ENCODE peak calls at places on chromosome 6, in eight cellular contexts. One of them, this sample, is unnamed.
A peak's percentile ranks its signal among the peaks of the same experiment; 100 is the strongest.

GRCh38 chr6:78465042-78465634 is 402.2 kb upstream of the IRAK1BP1 start:
- DNase-seq in A549: no peak
- DNase-seq in spleen: no peak
- DNase-seq in uterus: no peak
- DNase-seq in body of pancreas: no peak
- DNase-seq in IMR-90: no peak
- DNase-seq in breast epithelium: no peak
- DNase-seq in transverse colon: no peak
- DNase-seq in this sample: no peak

GRCh38 chr6:99348823-99349619 is 453 bp downstream of the FAXC start:
- DNase-seq in uterus: peak; percentile 18
- DNase-seq in body of pancreas: no peak
- DNase-seq in A549: no peak
- DNase-seq in IMR-90: peak; percentile 3
- DNase-seq in transverse colon: no peak
- DNase-seq in breast epithelium: no peak
- DNase-seq in spleen: no peak
- DNase-seq in this sample: no peak

GRCh38 chr6:56642366-56643261 is at the start of gene DST:
- DNase-seq in spleen: no peak
- DNase-seq in body of pancreas: no peak
- DNase-seq in uterus: no peak
- DNase-seq in transverse colon: no peak
- DNase-seq in IMR-90: peak; percentile 95
- DNase-seq in breast epithelium: no peak
- DNase-seq in A549: peak; percentile 26
- DNase-seq in this sample: no peak

GRCh38 chr6:41408982-41409381 is 73.6 kb downstream of the NCR2 start:
- DNase-seq in transverse colon: no peak
- DNase-seq in IMR-90: no peak
- DNase-seq in body of pancreas: no peak
- DNase-seq in uterus: no peak
- DNase-seq in A549: no peak
- DNase-seq in spleen: no peak
- DNase-seq in breast epithelium: no peak
- DNase-seq in this sample: no peak

GRCh38 chr6:46935687-46936086 is 13.9 kb upstream of the ADGRF5 start:
- DNase-seq in breast epithelium: no peak
- DNase-seq in IMR-90: no peak
- DNase-seq in A549: no peak
- DNase-seq in body of pancreas: no peak
- DNase-seq in spleen: no peak
- DNase-seq in transverse colon: no peak
- DNase-seq in uterus: no peak
- DNase-seq in this sample: no peak

GRCh38 chr6:116557863-116558262 is 4.3 kb downstream of the CALHM4 start:
- DNase-seq in spleen: no peak
- DNase-seq in A549: peak; percentile 43
- DNase-seq in breast epithelium: no peak
- DNase-seq in IMR-90: peak; percentile 98
- DNase-seq in uterus: no peak
- DNase-seq in transverse colon: no peak
- DNase-seq in body of pancreas: peak; percentile 14
- DNase-seq in this sample: no peak

GRCh38 chr6:158715330-158716311 is 65.8 kb downstream of the SYTL3 start:
- DNase-seq in A549: no peak
- DNase-seq in breast epithelium: no peak
- DNase-seq in IMR-90: no peak
- DNase-seq in body of pancreas: no peak
- DNase-seq in spleen: no peak
- DNase-seq in transverse colon: peak; percentile 64
- DNase-seq in uterus: no peak
- DNase-seq in this sample: no peak

GRCh38 chr6:42105714-42106662 is 36.4 kb downstream of the C6orf132 start:
- DNase-seq in transverse colon: no peak
- DNase-seq in IMR-90: no peak
- DNase-seq in body of pancreas: no peak
- DNase-seq in spleen: no peak
- DNase-seq in breast epithelium: no peak
- DNase-seq in A549: no peak
- DNase-seq in uterus: no peak
- DNase-seq in this sample: no peak

GRCh38 chr6:139979021-139979721 is 604.7 kb upstream of the CITED2 start:
- DNase-seq in IMR-90: no peak
- DNase-seq in breast epithelium: no peak
- DNase-seq in uterus: no peak
- DNase-seq in transverse colon: no peak
- DNase-seq in body of pancreas: no peak
- DNase-seq in A549: no peak
- DNase-seq in spleen: no peak
- DNase-seq in this sample: no peak

GRCh38 chr6:40877362-40877761 is 161.7 kb downstream of the UNC5CL start:
- DNase-seq in spleen: no peak
- DNase-seq in IMR-90: no peak
- DNase-seq in transverse colon: no peak
- DNase-seq in body of pancreas: no peak
- DNase-seq in breast epithelium: no peak
- DNase-seq in uterus: no peak
- DNase-seq in A549: no peak
- DNase-seq in this sample: no peak

GRCh38 chr6:170286934-170287265 is 4.0 kb downstream of the DLL1 start:
- DNase-seq in body of pancreas: no peak
- DNase-seq in spleen: no peak
- DNase-seq in breast epithelium: no peak
- DNase-seq in uterus: no peak
- DNase-seq in IMR-90: no peak
- DNase-seq in A549: no peak
- DNase-seq in transverse colon: no peak
- DNase-seq in this sample: peak; percentile 52

GRCh38 chr6:110329729-110330436 is 28.3 kb downstream of the METTL24 start:
- DNase-seq in breast epithelium: no peak
- DNase-seq in transverse colon: peak; percentile 19
- DNase-seq in body of pancreas: peak; percentile 5
- DNase-seq in IMR-90: peak; percentile 31
- DNase-seq in uterus: no peak
- DNase-seq in spleen: no peak
- DNase-seq in A549: no peak
- DNase-seq in this sample: peak; percentile 54

GRCh38 chr6:110331816-110332215 is 26.3 kb downstream of the METTL24 start:
- DNase-seq in spleen: no peak
- DNase-seq in transverse colon: peak; percentile 13
- DNase-seq in uterus: peak; percentile 48
- DNase-seq in body of pancreas: no peak
- DNase-seq in breast epithelium: no peak
- DNase-seq in IMR-90: peak; percentile 2
- DNase-seq in A549: no peak
- DNase-seq in this sample: no peak

GRCh38 chr6:110331383-110331782 is 26.8 kb downstream of the METTL24 start:
- DNase-seq in body of pancreas: no peak
- DNase-seq in transverse colon: no peak
- DNase-seq in A549: no peak
- DNase-seq in uterus: no peak
- DNase-seq in IMR-90: no peak
- DNase-seq in breast epithelium: no peak
- DNase-seq in spleen: no peak
- DNase-seq in this sample: no peak

GRCh38 chr6:110328231-110328630 is 29.9 kb downstream of the METTL24 start:
- DNase-seq in transverse colon: no peak
- DNase-seq in body of pancreas: no peak
- DNase-seq in uterus: no peak
- DNase-seq in spleen: no peak
- DNase-seq in A549: no peak
- DNase-seq in IMR-90: peak; percentile 63
- DNase-seq in breast epithelium: no peak
- DNase-seq in this sample: no peak

GRCh38 chr6:110329348-110329728 is 28.8 kb downstream of the METTL24 start:
- DNase-seq in body of pancreas: no peak
- DNase-seq in IMR-90: peak; percentile 1
- DNase-seq in breast epithelium: no peak
- DNase-seq in spleen: no peak
- DNase-seq in transverse colon: no peak
- DNase-seq in A549: no peak
- DNase-seq in uterus: peak; percentile 42
- DNase-seq in this sample: peak; percentile 52
- H3K27ac ChIP-seq in body of pancreas: peak overlapping the region; percentile 81
- H3K27ac ChIP-seq in IMR-90: peak overlapping the region; percentile 81
- H3K27ac ChIP-seq in breast epithelium: peak overlapping the region; percentile 68
- H3K27ac ChIP-seq in spleen: no peak overlapping the region
- H3K27ac ChIP-seq in transverse colon: peak overlapping the region; percentile 81
- H3K27ac ChIP-seq in A549: no peak overlapping the region
- H3K27ac ChIP-seq in uterus: peak overlapping the region; percentile 83
- H3K27ac ChIP-seq in this sample: peak overlapping the region; percentile 80

GRCh38 chr6:32109114-32109764 is at the start of gene TNXB:
- DNase-seq in spleen: no peak
- DNase-seq in body of pancreas: no peak
- DNase-seq in A549: no peak
- DNase-seq in transverse colon: peak; percentile 35
- DNase-seq in breast epithelium: no peak
- DNase-seq in uterus: peak; percentile 74
- DNase-seq in IMR-90: no peak
- DNase-seq in this sample: peak; percentile 50
- TF ChIP-seq POLR2A in spleen: peak; percentile 17
- TF ChIP-seq POLR2A in body of pancreas: no peak
- TF ChIP-seq POLR2A in A549: no peak
- TF ChIP-seq POLR2A in transverse colon: peak; percentile 50
- TF ChIP-seq POLR2A in breast epithelium: no peak
- TF ChIP-seq POLR2A in uterus: peak; percentile 31
- TF ChIP-seq POLR2A in IMR-90: no peak
- TF ChIP-seq POLR2A in this sample: no peak

GRCh38 chr6:143743256-143744166 is 65.7 kb downstream of the PHACTR2 start:
- DNase-seq in uterus: no peak
- DNase-seq in spleen: no peak
- DNase-seq in breast epithelium: no peak
- DNase-seq in IMR-90: peak; percentile 45
- DNase-seq in body of pancreas: no peak
- DNase-seq in A549: no peak
- DNase-seq in transverse colon: peak; percentile 42
- DNase-seq in this sample: no peak

GRCh38 chr6:143747347-143747842 is 69.6 kb downstream of the PHACTR2 start:
- DNase-seq in breast epithelium: no peak
- DNase-seq in transverse colon: no peak
- DNase-seq in spleen: no peak
- DNase-seq in IMR-90: no peak
- DNase-seq in body of pancreas: peak; percentile 23
- DNase-seq in uterus: no peak
- DNase-seq in A549: no peak
- DNase-seq in this sample: no peak

GRCh38 chr6:143745160-143746133 is 67.7 kb downstream of the PHACTR2 start:
- DNase-seq in A549: peak; percentile 17
- DNase-seq in IMR-90: peak; percentile 76
- DNase-seq in transverse colon: peak; percentile 62
- DNase-seq in spleen: no peak
- DNase-seq in breast epithelium: no peak
- DNase-seq in body of pancreas: peak; percentile 69
- DNase-seq in uterus: no peak
- DNase-seq in this sample: peak; percentile 46

GRCh38 chr6:143744593-143745151 is 66.9 kb downstream of the PHACTR2 start:
- DNase-seq in A549: peak; percentile 34
- DNase-seq in uterus: no peak
- DNase-seq in breast epithelium: no peak
- DNase-seq in transverse colon: peak; percentile 53
- DNase-seq in spleen: no peak
- DNase-seq in body of pancreas: peak; percentile 32
- DNase-seq in IMR-90: peak; percentile 18
- DNase-seq in this sample: no peak

DNA sequence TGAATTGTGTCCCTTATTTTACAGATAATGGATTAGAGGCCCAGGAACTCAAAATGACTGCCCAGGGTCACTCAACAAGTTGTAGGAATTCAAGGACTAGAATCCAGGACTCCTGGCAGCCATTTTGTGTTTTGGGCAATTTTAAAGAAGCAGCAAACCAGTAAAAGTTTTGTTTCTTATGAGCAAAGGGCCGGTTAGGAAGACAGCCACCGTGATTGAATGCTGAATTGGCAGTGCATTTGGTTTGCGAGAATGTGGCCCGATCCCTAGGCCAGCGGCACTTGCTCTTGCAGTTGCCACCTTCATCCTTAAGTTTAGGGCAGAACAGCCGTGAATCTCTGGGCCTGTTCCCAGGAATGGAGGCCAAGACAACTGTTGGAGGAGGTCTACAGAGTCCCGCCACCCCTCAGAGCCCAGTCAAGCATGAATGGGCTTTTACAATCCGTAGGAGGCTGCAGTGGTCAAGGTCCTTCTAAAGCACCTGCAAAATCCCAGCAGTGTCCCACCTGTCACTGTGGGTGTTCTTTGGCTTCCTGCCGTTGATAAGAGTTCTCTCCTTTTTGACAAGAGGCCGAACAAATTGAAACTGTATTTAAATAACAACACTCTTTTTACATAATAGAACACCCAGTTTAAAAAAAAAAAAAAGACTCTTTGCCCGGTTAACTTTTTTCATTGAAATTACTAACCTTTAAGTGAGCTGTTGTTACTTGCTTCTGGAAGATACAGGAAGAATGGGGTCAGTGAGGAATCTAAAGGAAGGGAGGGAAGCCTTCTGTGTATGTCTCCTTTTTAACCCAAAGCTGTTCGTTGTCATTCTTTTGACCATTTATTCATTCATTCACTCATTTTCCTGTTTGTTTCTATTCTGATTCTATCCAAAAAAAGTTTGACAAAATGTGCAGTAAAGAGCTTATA is 68.7 kb downstream of the PHACTR2 start:
- DNase-seq in body of pancreas: peak; percentile 68
- DNase-seq in spleen: no peak
- DNase-seq in IMR-90: no peak
- DNase-seq in A549: no peak
- DNase-seq in transverse colon: no peak
- DNase-seq in uterus: no peak
- DNase-seq in breast epithelium: no peak
- DNase-seq in this sample: peak; percentile 43
- H3K4me3 ChIP-seq in body of pancreas: no peak overlapping the region
- H3K4me3 ChIP-seq in spleen: no peak overlapping the region
- H3K4me3 ChIP-seq in IMR-90: peak overlapping the region; percentile 12
- H3K4me3 ChIP-seq in A549: no peak overlapping the region
- H3K4me3 ChIP-seq in transverse colon: no peak overlapping the region
- H3K4me3 ChIP-seq in uterus: peak overlapping the region; percentile 5
- H3K4me3 ChIP-seq in breast epithelium: no peak overlapping the region
- H3K4me3 ChIP-seq in this sample: no peak overlapping the region

GRCh38 chr6:28977351-28978136 is 27.6 kb downstream of the ZNF311 start:
- DNase-seq in A549: no peak
- DNase-seq in body of pancreas: no peak
- DNase-seq in transverse colon: no peak
- DNase-seq in IMR-90: peak; percentile 50
- DNase-seq in breast epithelium: no peak
- DNase-seq in spleen: peak; percentile 81
- DNase-seq in uterus: no peak
- DNase-seq in this sample: no peak

GRCh38 chr6:28978959-28979561 is 26.1 kb downstream of the ZNF311 start:
- DNase-seq in breast epithelium: no peak
- DNase-seq in spleen: no peak
- DNase-seq in body of pancreas: no peak
- DNase-seq in uterus: no peak
- DNase-seq in IMR-90: no peak
- DNase-seq in A549: no peak
- DNase-seq in transverse colon: no peak
- DNase-seq in this sample: no peak

GRCh38 chr6:28979679-28980078 is 25.4 kb downstream of the ZNF311 start:
- DNase-seq in breast epithelium: no peak
- DNase-seq in uterus: no peak
- DNase-seq in transverse colon: no peak
- DNase-seq in body of pancreas: no peak
- DNase-seq in spleen: no peak
- DNase-seq in IMR-90: no peak
- DNase-seq in A549: no peak
- DNase-seq in this sample: no peak

GRCh38 chr6:28976677-28977076 is 28.4 kb downstream of the ZNF311 start:
- DNase-seq in A549: no peak
- DNase-seq in body of pancreas: no peak
- DNase-seq in transverse colon: no peak
- DNase-seq in IMR-90: no peak
- DNase-seq in breast epithelium: no peak
- DNase-seq in uterus: no peak
- DNase-seq in spleen: no peak
- DNase-seq in this sample: no peak

GRCh38 chr6:28978137-28978491 is 27.0 kb downstream of the ZNF311 start:
- DNase-seq in body of pancreas: no peak
- DNase-seq in A549: no peak
- DNase-seq in IMR-90: no peak
- DNase-seq in breast epithelium: no peak
- DNase-seq in spleen: no peak
- DNase-seq in uterus: no peak
- DNase-seq in transverse colon: no peak
- DNase-seq in this sample: no peak
- H3K27ac ChIP-seq in body of pancreas: no peak overlapping the region
- H3K27ac ChIP-seq in A549: no peak overlapping the region
- H3K27ac ChIP-seq in IMR-90: no peak overlapping the region
- H3K27ac ChIP-seq in breast epithelium: no peak overlapping the region
- H3K27ac ChIP-seq in spleen: no peak overlapping the region
- H3K27ac ChIP-seq in uterus: no peak overlapping the region
- H3K27ac ChIP-seq in transverse colon: no peak overlapping the region
- H3K27ac ChIP-seq in this sample: no peak overlapping the region

This sample was measured in ovary.